ENCODE peak calls at places on chromosome 15, in eight cellular contexts. One of them, this sample, is unnamed.

GRCh38 chr15:27017168-27017809 is 46.3 kb downstream of the GABRG3 start:
- DNase-seq in mucosa of descending colon: no peak
- DNase-seq in RWPE2: no peak
- DNase-seq in brain microvascular endothelial cell: peak; percentile 16
- DNase-seq in Peyer's patch: no peak
- DNase-seq in bronchial epithelial cell: peak; percentile 29
- DNase-seq in AG04449: peak; percentile 17
- DNase-seq in OCI-LY7: peak; percentile 62
- DNase-seq in this sample: no peak

GRCh38 chr15:77019476-77020331 is 24.8 kb downstream of the PSTPIP1 start:
- DNase-seq in mucosa of descending colon: peak; percentile 39
- DNase-seq in RWPE2: no peak
- DNase-seq in brain microvascular endothelial cell: peak; percentile 37
- DNase-seq in Peyer's patch: no peak
- DNase-seq in bronchial epithelial cell: peak; percentile 17
- DNase-seq in AG04449: no peak
- DNase-seq in OCI-LY7: no peak
- DNase-seq in this sample: no peak

GRCh38 chr15:66565731-66566130 is at the start of gene LCTL:
- DNase-seq in mucosa of descending colon: no peak
- DNase-seq in RWPE2: peak; percentile 80
- DNase-seq in brain microvascular endothelial cell: peak; percentile 69
- DNase-seq in Peyer's patch: no peak
- DNase-seq in bronchial epithelial cell: no peak
- DNase-seq in AG04449: no peak
- DNase-seq in OCI-LY7: no peak
- DNase-seq in this sample: no peak

GRCh38 chr15:77909131-77909940 is 168.2 kb downstream of the TBC1D2B start:
- DNase-seq in mucosa of descending colon: peak; percentile 61
- DNase-seq in RWPE2: peak; percentile 69
- DNase-seq in brain microvascular endothelial cell: no peak
- DNase-seq in Peyer's patch: peak; percentile 50
- DNase-seq in bronchial epithelial cell: no peak
- DNase-seq in AG04449: no peak
- DNase-seq in OCI-LY7: no peak
- DNase-seq in this sample: no peak

GRCh38 chr15:47717036-47717611 is at the start of gene SEMA6D:
- DNase-seq in mucosa of descending colon: peak; percentile 77
- DNase-seq in RWPE2: peak; percentile 86
- DNase-seq in brain microvascular endothelial cell: peak; percentile 61
- DNase-seq in Peyer's patch: peak; percentile 88
- DNase-seq in bronchial epithelial cell: peak; percentile 50
- DNase-seq in AG04449: peak; percentile 21
- DNase-seq in OCI-LY7: no peak
- DNase-seq in this sample: peak; percentile 55

GRCh38 chr15:99253381-99254090 is 2.3 kb downstream of the LRRC28 start:
- DNase-seq in mucosa of descending colon: no peak
- DNase-seq in RWPE2: no peak
- DNase-seq in brain microvascular endothelial cell: peak; percentile 61
- DNase-seq in Peyer's patch: no peak
- DNase-seq in bronchial epithelial cell: no peak
- DNase-seq in AG04449: no peak
- DNase-seq in OCI-LY7: no peak
- DNase-seq in this sample: no peak

GRCh38 chr15:92393994-92394326 is 279 bp downstream of the ST8SIA2 start:
- DNase-seq in mucosa of descending colon: no peak
- DNase-seq in RWPE2: no peak
- DNase-seq in brain microvascular endothelial cell: no peak
- DNase-seq in Peyer's patch: no peak
- DNase-seq in bronchial epithelial cell: no peak
- DNase-seq in AG04449: no peak
- DNase-seq in OCI-LY7: no peak
- DNase-seq in this sample: no peak

GRCh38 chr15:77738441-77739437 is 106.0 kb upstream of the LINGO1 start:
- DNase-seq in mucosa of descending colon: no peak
- DNase-seq in RWPE2: no peak
- DNase-seq in brain microvascular endothelial cell: no peak
- DNase-seq in Peyer's patch: no peak
- DNase-seq in bronchial epithelial cell: no peak
- DNase-seq in AG04449: no peak
- DNase-seq in OCI-LY7: no peak
- DNase-seq in this sample: no peak

GRCh38 chr15:101017041-101017754 is 98.0 kb downstream of the LRRK1 start:
- DNase-seq in mucosa of descending colon: no peak
- DNase-seq in RWPE2: peak; percentile 46
- DNase-seq in brain microvascular endothelial cell: no peak
- DNase-seq in Peyer's patch: no peak
- DNase-seq in bronchial epithelial cell: no peak
- DNase-seq in AG04449: no peak
- DNase-seq in OCI-LY7: peak; percentile 27
- DNase-seq in this sample: no peak

GRCh38 chr15:66737243-66738010 is 35.4 kb downstream of the SMAD6 start:
- DNase-seq in mucosa of descending colon: no peak
- DNase-seq in RWPE2: no peak
- DNase-seq in brain microvascular endothelial cell: no peak
- DNase-seq in Peyer's patch: peak; percentile 40
- DNase-seq in bronchial epithelial cell: no peak
- DNase-seq in AG04449: no peak
- DNase-seq in OCI-LY7: no peak
- DNase-seq in this sample: peak; percentile 36

GRCh38 chr15:73744293-73744692 is 8.9 kb downstream of the INSYN1 start:
- DNase-seq in mucosa of descending colon: no peak
- DNase-seq in RWPE2: no peak
- DNase-seq in brain microvascular endothelial cell: no peak
- DNase-seq in Peyer's patch: no peak
- DNase-seq in bronchial epithelial cell: no peak
- DNase-seq in AG04449: no peak
- DNase-seq in OCI-LY7: no peak
- DNase-seq in this sample: no peak

GRCh38 chr15:49380912-49381311 is 42.1 kb upstream of the FGF7 start:
- DNase-seq in mucosa of descending colon: no peak
- DNase-seq in RWPE2: no peak
- DNase-seq in brain microvascular endothelial cell: no peak
- DNase-seq in Peyer's patch: no peak
- DNase-seq in bronchial epithelial cell: no peak
- DNase-seq in AG04449: no peak
- DNase-seq in OCI-LY7: no peak
- DNase-seq in this sample: no peak

DNA sequence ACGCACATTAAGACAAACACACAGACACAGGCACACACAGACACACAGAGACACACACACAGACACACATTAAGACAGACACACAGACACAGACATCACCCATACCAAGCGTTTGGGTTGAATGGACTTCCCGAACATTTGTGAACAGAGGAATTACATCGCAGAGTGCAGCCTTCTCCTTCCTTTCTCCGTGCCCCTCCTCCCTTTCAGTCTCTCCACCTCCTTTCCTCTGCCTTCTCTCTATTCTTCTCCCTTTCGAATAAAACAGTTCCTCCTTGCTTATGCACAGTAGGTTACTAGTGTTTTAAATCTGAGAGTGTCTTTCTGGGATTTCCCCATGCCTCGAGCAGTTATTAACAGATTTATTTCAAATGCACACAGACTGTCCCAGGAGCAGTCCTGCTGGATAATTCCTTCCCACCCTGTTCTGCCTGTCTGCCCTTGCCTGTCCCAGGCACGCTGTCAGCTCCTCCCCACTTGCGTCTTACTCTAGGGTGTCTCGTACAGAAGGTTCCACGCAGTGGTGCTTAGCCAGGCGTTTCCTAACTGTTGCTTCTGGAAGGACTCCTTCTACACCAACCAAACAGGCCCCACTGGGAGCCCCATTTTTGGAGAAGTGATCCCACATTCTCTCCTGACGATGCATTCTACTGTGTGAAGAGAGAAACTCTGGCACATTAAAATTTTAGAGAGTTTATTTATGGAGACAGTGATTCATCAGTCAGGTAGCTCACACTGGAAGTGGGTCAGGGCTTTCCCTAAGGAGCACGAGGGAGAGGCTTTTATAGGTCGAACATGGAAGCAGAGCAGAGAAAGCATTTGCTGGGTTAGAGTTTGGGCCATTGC is 163.8 kb downstream of the SV2B start:
- DNase-seq in mucosa of descending colon: no peak
- DNase-seq in RWPE2: no peak
- DNase-seq in brain microvascular endothelial cell: no peak
- DNase-seq in Peyer's patch: no peak
- DNase-seq in bronchial epithelial cell: peak; percentile 8
- DNase-seq in AG04449: no peak
- DNase-seq in OCI-LY7: no peak
- DNase-seq in this sample: no peak
- TF ChIP-seq CTCF in mucosa of descending colon: no peak
- TF ChIP-seq CTCF in RWPE2: no peak
- TF ChIP-seq CTCF in brain microvascular endothelial cell: no peak
- TF ChIP-seq CTCF in Peyer's patch: no peak
- TF ChIP-seq CTCF in bronchial epithelial cell: no peak
- TF ChIP-seq CTCF in AG04449: no peak
- TF ChIP-seq CTCF in OCI-LY7: no peak
- TF ChIP-seq CTCF in this sample: no peak

DNA sequence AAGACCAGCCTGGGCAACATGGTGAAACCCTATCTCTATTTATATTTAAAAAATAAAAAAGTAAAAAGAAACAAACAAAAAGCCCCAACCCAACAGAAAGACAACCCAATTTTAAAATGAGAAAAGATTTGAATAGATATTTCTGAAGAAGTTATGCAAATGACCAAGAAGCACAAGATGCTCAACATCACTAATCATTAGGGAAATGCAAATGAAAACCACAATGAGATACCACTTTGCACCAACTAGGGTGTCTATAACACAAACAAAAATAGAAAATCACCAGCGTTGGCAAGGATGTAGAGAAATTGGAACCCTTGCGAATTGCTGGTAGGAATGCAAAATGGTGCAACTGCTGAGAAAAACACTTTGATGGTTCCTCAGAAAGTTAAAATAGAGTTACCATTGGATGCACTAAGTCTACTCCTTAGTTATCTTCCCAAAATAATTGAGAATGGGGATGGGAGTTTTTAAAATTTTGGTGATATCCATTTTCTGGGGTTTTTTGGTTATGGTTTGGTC is 45.8 kb upstream of the CCNB2 start:
- DNase-seq in mucosa of descending colon: no peak
- DNase-seq in RWPE2: no peak
- DNase-seq in brain microvascular endothelial cell: no peak
- DNase-seq in Peyer's patch: no peak
- DNase-seq in bronchial epithelial cell: no peak
- DNase-seq in AG04449: no peak
- DNase-seq in OCI-LY7: no peak
- DNase-seq in this sample: no peak
- H3K4me3 ChIP-seq in mucosa of descending colon: no peak overlapping the region
- H3K4me3 ChIP-seq in RWPE2: no peak overlapping the region
- H3K4me3 ChIP-seq in brain microvascular endothelial cell: no peak overlapping the region
- H3K4me3 ChIP-seq in Peyer's patch: no peak overlapping the region
- H3K4me3 ChIP-seq in bronchial epithelial cell: no peak overlapping the region
- H3K4me3 ChIP-seq in AG04449: no peak overlapping the region
- H3K4me3 ChIP-seq in OCI-LY7: no peak overlapping the region
- H3K4me3 ChIP-seq in this sample: no peak overlapping the region

GRCh38 chr15:80202641-80203360 is 49.2 kb downstream of the CTXND1 start:
- DNase-seq in mucosa of descending colon: no peak
- DNase-seq in RWPE2: no peak
- DNase-seq in brain microvascular endothelial cell: no peak
- DNase-seq in Peyer's patch: no peak
- DNase-seq in bronchial epithelial cell: peak; percentile 90
- DNase-seq in AG04449: no peak
- DNase-seq in OCI-LY7: no peak
- DNase-seq in this sample: no peak

GRCh38 chr15:80202016-80202315 is 49.2 kb downstream of the FAH start:
- DNase-seq in mucosa of descending colon: no peak
- DNase-seq in RWPE2: no peak
- DNase-seq in brain microvascular endothelial cell: no peak
- DNase-seq in Peyer's patch: no peak
- DNase-seq in bronchial epithelial cell: no peak
- DNase-seq in AG04449: no peak
- DNase-seq in OCI-LY7: no peak
- DNase-seq in this sample: no peak

GRCh38 chr15:80203361-80203885 is 48.6 kb downstream of the CTXND1 start:
- DNase-seq in mucosa of descending colon: no peak
- DNase-seq in RWPE2: no peak
- DNase-seq in brain microvascular endothelial cell: no peak
- DNase-seq in Peyer's patch: no peak
- DNase-seq in bronchial epithelial cell: no peak
- DNase-seq in AG04449: no peak
- DNase-seq in OCI-LY7: no peak
- DNase-seq in this sample: no peak

GRCh38 chr15:80199869-80200268 is 47.1 kb downstream of the FAH start:
- DNase-seq in mucosa of descending colon: no peak
- DNase-seq in RWPE2: no peak
- DNase-seq in brain microvascular endothelial cell: no peak
- DNase-seq in Peyer's patch: no peak
- DNase-seq in bronchial epithelial cell: no peak
- DNase-seq in AG04449: no peak
- DNase-seq in OCI-LY7: no peak
- DNase-seq in this sample: no peak

DNA sequence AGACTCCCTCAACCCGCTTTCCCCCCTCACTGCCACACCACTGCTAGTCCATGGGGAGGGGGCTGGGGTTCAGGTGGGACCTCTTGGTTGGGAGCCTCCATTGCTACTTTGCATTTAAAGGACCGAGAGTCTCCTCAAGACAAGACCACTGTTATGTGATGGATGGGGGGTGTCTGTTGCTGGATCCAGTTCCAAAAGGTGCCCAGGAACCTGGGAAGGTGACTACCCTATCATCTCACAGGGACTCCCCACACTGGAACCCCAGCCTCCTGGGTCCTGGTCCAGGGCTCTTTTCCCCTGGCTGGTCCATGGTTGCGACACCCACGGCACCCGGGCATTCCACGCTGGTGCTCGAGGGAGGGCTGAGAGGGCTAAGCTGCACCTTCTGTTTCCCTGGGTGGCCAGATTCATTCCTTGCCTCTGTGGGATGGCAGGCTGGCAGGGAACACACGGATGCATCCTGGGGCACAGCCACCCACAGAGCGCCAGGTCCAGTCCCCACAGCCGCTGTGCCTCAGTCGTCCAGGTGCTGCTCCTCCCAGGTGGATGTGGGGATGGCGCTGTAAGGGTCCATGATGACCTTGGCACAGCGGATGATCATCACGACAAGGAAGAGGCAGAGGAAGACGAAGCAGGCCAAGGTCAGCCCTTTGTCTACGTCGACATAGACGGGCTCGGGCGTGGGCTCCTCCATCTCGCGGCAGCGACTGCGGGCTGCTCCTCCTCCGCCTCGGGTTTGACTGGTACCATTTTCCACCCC is 48.6 kb downstream of the FAH start:
- DNase-seq in mucosa of descending colon: no peak
- DNase-seq in RWPE2: no peak
- DNase-seq in brain microvascular endothelial cell: no peak
- DNase-seq in Peyer's patch: no peak
- DNase-seq in bronchial epithelial cell: no peak
- DNase-seq in AG04449: no peak
- DNase-seq in OCI-LY7: no peak
- DNase-seq in this sample: no peak
- TF ChIP-seq CTCF in mucosa of descending colon: no peak
- TF ChIP-seq CTCF in RWPE2: no peak
- TF ChIP-seq CTCF in brain microvascular endothelial cell: no peak
- TF ChIP-seq CTCF in Peyer's patch: no peak
- TF ChIP-seq CTCF in bronchial epithelial cell: no peak
- TF ChIP-seq CTCF in AG04449: no peak
- TF ChIP-seq CTCF in OCI-LY7: no peak
- TF ChIP-seq CTCF in this sample: no peak

GRCh38 chr15:93706476-93706875 is 524.9 kb upstream of the MCTP2 start:
- DNase-seq in mucosa of descending colon: no peak
- DNase-seq in RWPE2: no peak
- DNase-seq in brain microvascular endothelial cell: no peak
- DNase-seq in Peyer's patch: no peak
- DNase-seq in bronchial epithelial cell: no peak
- DNase-seq in AG04449: no peak
- DNase-seq in OCI-LY7: no peak
- DNase-seq in this sample: no peak
- H3K4me3 ChIP-seq in mucosa of descending colon: no peak overlapping the region
- H3K4me3 ChIP-seq in RWPE2: no peak overlapping the region
- H3K4me3 ChIP-seq in brain microvascular endothelial cell: no peak overlapping the region
- H3K4me3 ChIP-seq in Peyer's patch: no peak overlapping the region
- H3K4me3 ChIP-seq in bronchial epithelial cell: no peak overlapping the region
- H3K4me3 ChIP-seq in AG04449: no peak overlapping the region
- H3K4me3 ChIP-seq in OCI-LY7: no peak overlapping the region
- H3K4me3 ChIP-seq in this sample: no peak overlapping the region

This sample was measured in lower lobe of right lung.